ENCODE peak calls at places on chromosomes 2 and 18, in four cellular contexts. W is IMR-90, F is NCI-H2029, M is AG08395. C is an unnamed sample.

GRCh38 chr2:112630268-112630667 is 15.5 kb upstream of the SLC20A1 start:
- DNase-seq in W (no peak), F (no peak), M (no peak), C (no peak)

GRCh38 chr2:1743396-1744150 is 742 bp downstream of the PXDN start:
- DNase-seq in W (peak; percentile 56), F (no peak), M (peak; percentile 30), C (peak; percentile 67)

GRCh38 chr2:198697218-198697617 is 760.5 kb downstream of the SATB2 start:
- DNase-seq in W (no peak), F (no peak), M (no peak), C (no peak)

GRCh38 chr2:34602262-34602661 is 1003.2 kb upstream of the FAM98A start:
- DNase-seq in W (no peak), F (no peak), M (no peak), C (no peak)

GRCh38 chr2:161900241-161900640 is 173.8 kb downstream of the DPP4 start:
- DNase-seq in W (no peak), F (no peak), M (no peak), C (no peak)

GRCh38 chr2:159571540-159572260 is 44.6 kb downstream of the BAZ2B start:
- DNase-seq in W (no peak), F (no peak), M (peak; percentile 21), C (no peak)

GRCh38 chr2:179247318-179248023 is 17.2 kb downstream of the SESTD1 start:
- DNase-seq in W (no peak), F (no peak), M (no peak), C (no peak)

GRCh38 chr2:219987830-219988229 is 360.4 kb downstream of the SLC4A3 start:
- DNase-seq in W (peak; percentile 93), F (no peak), M (peak; percentile 73), C (peak; percentile 63)

GRCh38 chr2:140526575-140526974 is 1604.2 kb downstream of the LRP1B start:
- DNase-seq in W (no peak), F (no peak), M (peak; percentile 8), C (peak; percentile 77)

GRCh38 chr2:170310876-170311502 is 133.0 kb downstream of the MYO3B start:
- DNase-seq in W (no peak), F (no peak), M (no peak), C (no peak)

GRCh38 chr2:146665801-146666200 is 1179.0 kb upstream of the ACVR2A start:
- DNase-seq in W (peak; percentile 12), F (no peak), M (no peak), C (peak; percentile 6)

GRCh38 chr2:240893363-240893828 is 2.6 kb downstream of the MAB21L4 start:
- DNase-seq in W (peak; percentile 36), F (no peak), M (peak; percentile 60), C (no peak)

GRCh38 chr18:28189400-28190239 is 12.7 kb upstream of the CDH2 start:
- DNase-seq in W (peak; percentile 87), F (no peak), M (peak; percentile 56), C (peak; percentile 87)

GRCh38 chr2:46814160-46814559 is 101.4 kb downstream of the MCFD2 start:
- DNase-seq in W (peak; percentile 84), F (no peak), M (peak; percentile 33), C (peak; percentile 98)

GRCh38 chr18:12403601-12404506 is 3.9 kb upstream of the PRELID3A start:
- DNase-seq in W (peak; percentile 91), F (no peak), M (peak; percentile 82), C (peak; percentile 90)

GRCh38 chr2:127901339-127902072 is 15.8 kb upstream of the AMMECR1L start:
- DNase-seq in W (peak; percentile 30), F (no peak), M (no peak), C (peak; percentile 48)

GRCh38 chr2:67311536-67311935 is 85.6 kb upstream of the ETAA1 start:
- DNase-seq in W (peak; percentile 89), F (no peak), M (peak; percentile 14), C (peak; percentile 75)

GRCh38 chr2:160491922-160492371 is 1.7 kb downstream of the RBMS1 start:
- DNase-seq in W (peak; percentile 75), F (no peak), M (peak; percentile 50), C (peak; percentile 82)

GRCh38 chr2:127321306-127321705 is 27.4 kb upstream of the ERCC3 start:
- DNase-seq in W (peak; percentile 73), F (no peak), M (peak; percentile 9), C (peak; percentile 6)

GRCh38 chr2:189369566-189369965 is 71.7 kb upstream of the WDR75 start:
- DNase-seq in W (peak; percentile 72), F (no peak), M (peak; percentile 51), C (peak; percentile 80)

GRCh38 chr2:148560501-148560900 is 84.0 kb upstream of the EPC2 start:
- DNase-seq in W (peak; percentile 6), F (no peak), M (no peak), C (no peak)

GRCh38 chr2:121530210-121530562 is 494 bp upstream of the RNU4ATAC start:
- DNase-seq in W (peak; percentile 70), F (peak; percentile 39), M (peak; percentile 69), C (peak; percentile 76)

GRCh38 chr2:113754989-113755689 is 1.3 kb downstream of the SLC35F5 start:
- DNase-seq in W (no peak), F (no peak), M (peak; percentile 2), C (peak; percentile 22)

GRCh38 chr18:79577451-79578395 is 101.9 kb upstream of the CTDP1 start:
- DNase-seq in W (peak; percentile 49), F (no peak), M (no peak), C (peak; percentile 84)

GRCh38 chr2:73172963-73173362 is 29.4 kb upstream of the NOTO start:
- DNase-seq in W (peak; percentile 69), F (no peak), M (no peak), C (peak; percentile 13)

GRCh38 chr2:230208576-230208975 is 11.2 kb downstream of the SP110 start:
- DNase-seq in W (no peak), F (no peak), M (no peak), C (no peak)

GRCh38 chr18:46468431-46469180 is 188.4 kb downstream of the LOXHD1 start:
- DNase-seq in W (no peak), F (no peak), M (no peak), C (no peak)

GRCh38 chr2:101157272-101157671 is 6.1 kb upstream of the TBC1D8 start:
- DNase-seq in W (no peak), F (no peak), M (no peak), C (no peak)

GRCh38 chr18:44093253-44093652 is 587.4 kb upstream of the SETBP1 start:
- DNase-seq in W (no peak), F (no peak), M (no peak), C (peak; percentile 55)

GRCh38 chr2:160345102-160345501 is 145.0 kb upstream of the ITGB6 start:
- DNase-seq in W (no peak), F (no peak), M (no peak), C (no peak)

GRCh38 chr2:234518986-234519642 is 22.2 kb upstream of the ARL4C start:
- DNase-seq in W (no peak), F (no peak), M (no peak), C (no peak)

GRCh38 chr2:207224814-207225482 is 59.2 kb upstream of the KLF7 start:
- DNase-seq in W (no peak), F (no peak), M (no peak), C (no peak)

GRCh38 chr18:39835303-39836030 is 2119.6 kb upstream of the PIK3C3 start:
- DNase-seq in W (peak; percentile 2), F (no peak), M (no peak), C (peak; percentile 14)

GRCh38 chr18:36809590-36810381 is 19.0 kb downstream of the TPGS2 start:
- DNase-seq in W (peak; percentile 79), F (peak; percentile 30), M (peak; percentile 83), C (peak; percentile 81)

GRCh38 chr2:203002054-203002821 is 12.4 kb upstream of the NBEAL1 start:
- DNase-seq in W (peak; percentile 55), F (no peak), M (no peak), C (no peak)

GRCh38 chr2:8684421-8684884 is 2.6 kb downstream of the ID2 start:
- DNase-seq in W (peak; percentile 47), F (no peak), M (no peak), C (peak; percentile 60)

GRCh38 chr2:158179660-158180059 is 78.0 kb downstream of the UPP2 start:
- DNase-seq in W (peak; percentile 26), F (no peak), M (peak; percentile 11), C (peak; percentile 48)

GRCh38 chr2:170271340-170271739 is 93.4 kb downstream of the MYO3B start:
- DNase-seq in W (no peak), F (peak; percentile 68), M (no peak), C (no peak)

GRCh38 chr2:1510184-1510583 is 96.9 kb downstream of the TPO start:
- DNase-seq in W (no peak), F (no peak), M (no peak), C (no peak)

GRCh38 chr2:135043345-135043744 is 3.9 kb downstream of the MAP3K19 start:
- DNase-seq in W (no peak), F (no peak), M (no peak), C (no peak)

C was measured in fibroblast of pulmonary artery.